ENCODE peak calls at places on chromosomes 2 and 18, in four cellular contexts. L is GM12878, F is K562, T is HepG2. B is an unnamed sample.

GRCh38 chr2:158484892-158485556 is 28.3 kb downstream of the PKP4 start:
- DNase-seq in T (no peak), F (no peak), L (no peak), B (no peak)

GRCh38 chr2:143452817-143453462 is 323.7 kb downstream of the ARHGAP15 start:
- DNase-seq in T (no peak), F (no peak), L (no peak), B (no peak)

GRCh38 chr2:12169721-12170120 is 423.3 kb downstream of the LPIN1 start:
- DNase-seq in T (no peak), F (no peak), L (no peak), B (no peak)

GRCh38 chr2:151959203-151959602 is 131.0 kb upstream of the ARL5A start:
- DNase-seq in F (no peak), T (no peak), L (no peak), B (no peak)

GRCh38 chr2:196535742-196536141 is 103.8 kb upstream of the CCDC150 start:
- DNase-seq in L (no peak), F (no peak), T (no peak), B (no peak)

GRCh38 chr2:188367164-188367563 is 75.5 kb downstream of the GULP1 start:
- DNase-seq in T (no peak), F (no peak), L (no peak), B (no peak)

GRCh38 chr18:67771271-67771670 is 254.8 kb upstream of the DSEL start:
- DNase-seq in T (no peak), F (no peak), L (no peak), B (no peak)

GRCh38 chr2:147525724-147526489 is 318.9 kb upstream of the ACVR2A start:
- DNase-seq in L (no peak), T (no peak), F (no peak), B (no peak)

GRCh38 chr18:55097406-55098170 is 138.3 kb upstream of the CCDC68 start:
- DNase-seq in F (peak), T (no peak), L (no peak), B (no peak)

GRCh38 chr18:21686282-21687105 is 18.1 kb downstream of the ABHD3 start:
- DNase-seq in T (peak), F (peak), L (no peak), B (no peak)

GRCh38 chr2:67560818-67561221 is 163.7 kb downstream of the ETAA1 start:
- DNase-seq in T (no peak), F (no peak), L (no peak), B (no peak)

GRCh38 chr2:147352775-147353381 is 492.0 kb upstream of the ACVR2A start:
- DNase-seq in L (no peak), F (no peak), T (no peak), B (no peak)

GRCh38 chr18:75073654-75074053 is 135.3 kb downstream of the PTGR3 start:
- DNase-seq in L (no peak), T (no peak), F (no peak), B (no peak)

GRCh38 chr2:119873350-119874013 is 113.8 kb downstream of the PTPN4 start:
- DNase-seq in T (no peak), L (no peak), F (peak), B (no peak)

GRCh38 chr2:127664065-127664894 is 11.1 kb downstream of the LIMS2 start:
- DNase-seq in L (no peak), F (no peak), T (no peak), B (peak)

GRCh38 chr2:62293490-62294212 is 97.7 kb downstream of the B3GNT2 start:
- DNase-seq in F (no peak), T (peak), L (no peak), B (peak)

GRCh38 chr2:54522624-54523281 is 66.6 kb downstream of the SPTBN1 start:
- DNase-seq in F (peak), L (peak), T (peak), B (peak)

GRCh38 chr2:70888925-70889715 is 46.6 kb upstream of the ATP6V1B1 start:
- DNase-seq in L (no peak), F (no peak), T (no peak), B (peak)

GRCh38 chr2:76678358-76679024 is 843.7 kb downstream of the LRRTM4 start:
- DNase-seq in T (no peak), F (no peak), L (no peak), B (peak)

GRCh38 chr2:188668017-188668663 is 306.0 kb upstream of the COL3A1 start:
- DNase-seq in T (no peak), L (no peak), F (no peak), B (no peak)

GRCh38 chr2:86323273-86323672 is 14.2 kb downstream of the REEP1 start:
- DNase-seq in F (no peak), L (no peak), T (no peak), B (peak)

GRCh38 chr18:23578891-23579653 is 7.2 kb downstream of the NPC1 start:
- DNase-seq in F (no peak), L (no peak), T (no peak), B (no peak)

GRCh38 chr18:74454279-74454741 is 2.8 kb downstream of the DIPK1C start:
- DNase-seq in T (no peak), F (no peak), L (no peak), B (no peak)

GRCh38 chr2:85976106-85976920 is 87.5 kb upstream of the ST3GAL5 start:
- DNase-seq in F (no peak), T (no peak), L (no peak), B (no peak)

GRCh38 chr2:64792310-64792709 is 138.6 kb upstream of the SERTAD2 start:
- DNase-seq in F (no peak), T (peak), L (no peak), B (no peak)
- H2AFZ ChIP-seq in F (no peak), T (no peak), L (no peak), B (no peak)

GRCh38 chr2:234392230-234392629 is 104.7 kb downstream of the ARL4C start:
- DNase-seq in L (no peak), T (no peak), F (no peak), B (no peak)

GRCh38 chr2:234388591-234388990 is 108.3 kb downstream of the ARL4C start:
- DNase-seq in L (no peak), F (no peak), T (no peak), B (no peak)

GRCh38 chr2:234394450-234394849 is 102.4 kb downstream of the ARL4C start:
- DNase-seq in T (no peak), L (no peak), F (no peak), B (no peak)

GRCh38 chr2:234393352-234393751 is 103.5 kb downstream of the ARL4C start:
- DNase-seq in F (no peak), T (no peak), L (no peak), B (no peak)

DNA sequence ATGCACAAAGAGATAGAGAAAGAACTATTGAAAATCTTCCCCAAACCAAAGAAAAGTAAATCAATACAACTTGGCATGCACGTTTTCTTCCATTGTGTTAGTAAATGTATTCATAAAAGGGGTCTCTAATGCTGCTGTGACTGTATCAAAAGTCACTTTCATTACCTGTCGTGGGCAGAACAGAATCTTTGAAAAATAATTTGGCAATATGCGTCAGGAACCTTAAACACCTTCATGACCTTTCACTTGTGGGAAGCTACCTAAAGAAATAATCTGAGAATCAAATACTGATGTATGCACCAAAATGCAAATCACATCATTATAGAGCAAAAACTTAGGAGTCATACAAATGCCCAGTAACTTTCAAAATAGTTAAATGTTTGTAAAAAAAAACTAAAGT is 105.3 kb downstream of the ARL4C start:
- DNase-seq in L (no peak), F (no peak), T (no peak), B (no peak)
- TF ChIP-seq JUNB in L (no peak), F (no peak), T (no peak), B (no peak)

GRCh38 chr18:2878656-2879330 is 32.0 kb downstream of the EMILIN2 start:
- DNase-seq in T (no peak), L (no peak), F (no peak), B (no peak)
- H3K4me2 ChIP-seq in T (no peak), L (no peak), F (no peak), B (no peak)

GRCh38 chr2:228263156-228263555 is 81.7 kb upstream of the SPHKAP start:
- DNase-seq in T (no peak), L (no peak), F (no peak), B (no peak)

GRCh38 chr2:228261546-228261945 is 80.1 kb upstream of the SPHKAP start:
- DNase-seq in L (no peak), T (no peak), F (no peak), B (no peak)

GRCh38 chr2:228257379-228257778 is 75.9 kb upstream of the SPHKAP start:
- DNase-seq in L (no peak), F (no peak), T (no peak), B (no peak)
- H2AFZ ChIP-seq in L (no peak), F (no peak), T (no peak), B (no peak)

GRCh38 chr18:33113421-33113820 is 327.1 kb downstream of the CCDC178 start:
- DNase-seq in T (no peak), F (no peak), L (no peak), B (no peak)

GRCh38 chr18:33114749-33115148 is 325.8 kb downstream of the CCDC178 start:
- DNase-seq in T (no peak), L (no peak), F (no peak), B (no peak)

GRCh38 chr18:33115917-33116316 is 324.6 kb downstream of the CCDC178 start:
- DNase-seq in L (no peak), F (no peak), T (no peak), B (no peak)

GRCh38 chr18:33115476-33115875 is 325.0 kb downstream of the CCDC178 start:
- DNase-seq in F (no peak), T (no peak), L (no peak), B (no peak)

DNA sequence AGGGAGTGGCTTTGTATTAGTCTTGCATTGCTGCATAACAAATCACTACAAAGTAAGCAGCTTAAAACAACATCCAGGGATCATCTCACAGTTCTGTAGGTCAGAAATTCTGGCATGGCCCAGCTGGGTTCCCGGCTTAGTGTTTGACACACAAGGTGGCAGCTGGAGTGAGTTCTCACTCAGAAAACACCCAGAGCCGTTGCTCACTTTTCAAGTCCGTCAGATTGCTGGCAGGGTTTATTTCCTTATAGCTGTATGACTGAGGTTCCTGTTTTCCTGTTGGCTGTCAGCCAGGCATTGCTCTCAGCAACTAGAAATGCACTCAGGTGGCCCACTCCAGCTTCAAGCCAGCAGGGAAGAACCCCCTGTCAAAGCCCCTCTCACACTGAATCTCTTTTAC is 324.1 kb downstream of the CCDC178 start:
- DNase-seq in F (no peak), T (no peak), L (no peak), B (no peak)
- TF ChIP-seq JUNB in F (no peak), T (no peak), L (no peak), B (no peak)